ENCODE peak calls at places on chromosomes 11 and 22, in seven cellular contexts. M is endothelial cell, S is neural progenitor cell, J is testis, A is kidney epithelial cell, H is OCI-LY7, D is astrocyte of the spinal cord. C is an unnamed sample.

GRCh38 chr11:61160487-61161189 is 588 bp downstream of the VPS37C start:
- DNase-seq in D (no peak), S (no peak), A (no peak), M (no peak), H (no peak), J (no peak), C (no peak)

GRCh38 chr11:129766858-129767604 is 48.6 kb upstream of the TMEM45B start:
- DNase-seq in S (peak), D (peak), M (peak), A (no peak), H (peak), J (peak), C (peak)

GRCh38 chr11:47396049-47396320 is 12.4 kb upstream of the SLC39A13 start:
- DNase-seq in S (peak), J (no peak), M (no peak), A (no peak), H (no peak), D (no peak), C (no peak)

GRCh38 chr22:42269407-42270177 is 861 bp downstream of the TCF20 start:
- DNase-seq in A (no peak), D (no peak), M (peak), S (peak), J (peak), H (peak), C (peak)

GRCh38 chr11:126059238-126059761 is 3.4 kb downstream of the CDON start:
- DNase-seq in J (no peak), M (no peak), A (no peak), H (no peak), S (peak), D (no peak), C (no peak)

GRCh38 chr11:64428685-64429084 is 69.7 kb downstream of the RPS6KA4 start:
- DNase-seq in A (no peak), D (no peak), H (no peak), S (no peak), J (no peak), M (no peak), C (no peak)

GRCh38 chr11:133243832-133244231 is 288.5 kb downstream of the OPCML start:
- DNase-seq in J (no peak), H (no peak), D (no peak), S (peak), M (no peak), A (no peak), C (no peak)

GRCh38 chr22:20102203-20102780 is 13.6 kb upstream of the RANBP1 start:
- DNase-seq in J (no peak), H (no peak), D (no peak), M (no peak), S (no peak), A (no peak), C (no peak)

GRCh38 chr11:65431452-65432132 is 9.0 kb downstream of the NEAT1 start:
- DNase-seq in H (peak), J (peak), M (no peak), A (no peak), S (no peak), D (peak), C (peak)

GRCh38 chr22:47691152-47691895 is 928.9 kb downstream of the TBC1D22A start:
- DNase-seq in M (no peak), D (no peak), S (no peak), H (no peak), A (no peak), J (no peak), C (no peak)

GRCh38 chr22:37542959-37543358 is 17.3 kb upstream of the CDC42EP1 start:
- DNase-seq in J (no peak), H (no peak), S (no peak), M (no peak), A (no peak), D (no peak), C (no peak)

GRCh38 chr11:94782446-94782845 is 14.3 kb downstream of the AMOTL1 start:
- DNase-seq in M (no peak), H (no peak), J (no peak), A (no peak), S (no peak), D (no peak), C (no peak)

GRCh38 chr11:103862827-103863213 is 173.6 kb upstream of the DDI1 start:
- DNase-seq in S (peak), H (no peak), D (no peak), A (no peak), M (no peak), J (no peak), C (no peak)

GRCh38 chr11:9506489-9507343 is 45.9 kb downstream of the ZNF143 start:
- DNase-seq in D (peak), J (peak), M (peak), H (peak), A (peak), S (peak), C (peak)

GRCh38 chr11:82992219-82992618 is 79.5 kb downstream of the RAB30 start:
- DNase-seq in A (no peak), J (peak), S (no peak), M (no peak), H (no peak), D (no peak), C (no peak)

GRCh38 chr11:18706330-18707243 is 8.0 kb downstream of the TMEM86A start:
- DNase-seq in A (no peak), M (no peak), J (peak), H (peak), D (no peak), S (no peak), C (peak)

DNA sequence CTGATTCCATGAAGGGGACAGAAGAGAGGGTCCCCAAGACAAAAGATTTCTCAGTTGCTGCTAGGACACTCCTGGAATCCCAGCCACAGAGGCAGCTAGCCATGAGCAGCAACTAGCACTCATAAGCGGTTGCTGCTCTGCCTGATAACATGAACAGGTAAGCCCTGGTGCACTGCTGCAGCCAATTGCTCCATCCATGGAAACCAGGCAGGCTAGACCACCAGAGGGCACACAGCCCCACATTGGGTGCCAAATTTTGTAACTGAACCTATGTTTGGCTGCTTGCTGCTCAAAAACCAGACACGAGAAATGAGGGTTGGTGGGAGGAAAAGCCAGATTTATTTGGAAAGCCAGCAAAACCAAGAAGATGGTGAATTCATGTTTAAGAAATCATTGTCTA is 21.9 kb upstream of the QSER1 start:
- DNase-seq in A (no peak), M (peak), D (no peak), J (no peak), H (peak), S (peak), C (peak)
- TF ChIP-seq CTCF in A (peak), M (peak), D (peak), J (no peak), H (peak), S (peak), C (no peak)

GRCh38 chr22:18033204-18033998 is 9.0 kb upstream of the MICAL3 start:
- DNase-seq in J (no peak), M (no peak), H (no peak), A (no peak), S (no peak), D (no peak), C (no peak)

GRCh38 chr22:18035740-18036139 is 11.4 kb upstream of the MICAL3 start:
- DNase-seq in D (no peak), H (no peak), J (no peak), M (no peak), S (no peak), A (no peak), C (no peak)

GRCh38 chr22:18032455-18033101 is 8.2 kb upstream of the MICAL3 start:
- DNase-seq in D (peak), J (no peak), S (peak), A (peak), H (no peak), M (no peak), C (no peak)

GRCh38 chr22:18031670-18032454 is 7.5 kb upstream of the MICAL3 start:
- DNase-seq in H (no peak), D (peak), A (peak), M (no peak), J (no peak), S (no peak), C (no peak)

DNA sequence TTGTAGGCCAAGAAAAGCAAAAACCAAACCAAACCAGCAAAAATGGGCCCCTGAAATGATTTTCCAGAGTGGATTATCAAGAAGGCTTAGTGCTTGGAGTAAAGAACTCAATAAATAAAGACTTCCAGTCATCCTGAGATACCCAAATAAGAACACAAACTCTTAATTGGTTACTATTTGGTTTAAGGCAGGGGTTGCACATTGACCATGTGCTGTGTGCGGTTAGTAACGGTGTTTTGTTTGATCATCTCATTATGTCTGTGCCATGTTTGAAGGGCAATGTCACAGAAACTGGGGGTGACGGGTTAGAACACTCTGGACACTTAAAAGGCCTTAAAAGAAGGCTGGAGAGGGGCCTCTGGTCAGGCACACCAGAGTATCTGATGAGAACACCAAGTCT is 9.7 kb upstream of the MICAL3 start:
- DNase-seq in A (no peak), D (no peak), J (no peak), H (no peak), M (no peak), S (no peak), C (no peak)
- TF ChIP-seq CTCF in A (no peak), D (no peak), J (no peak), H (no peak), M (no peak), S (no peak), C (no peak)

GRCh38 chr22:23769321-23769965 is 1.7 kb upstream of the CHCHD10 start:
- DNase-seq in H (peak), M (no peak), A (no peak), D (no peak), S (no peak), J (no peak), C (no peak)

GRCh38 chr22:23774922-23775436 is 2.3 kb downstream of the MMP11 start:
- DNase-seq in H (no peak), M (no peak), S (peak), D (peak), J (no peak), A (no peak), C (no peak)

GRCh38 chr22:23773247-23774113 is 831 bp downstream of the MMP11 start:
- DNase-seq in D (no peak), H (no peak), J (no peak), A (no peak), S (no peak), M (no peak), C (no peak)

GRCh38 chr22:23774114-23774921 is 1.7 kb downstream of the MMP11 start:
- DNase-seq in M (no peak), J (no peak), A (no peak), H (no peak), D (no peak), S (no peak), C (no peak)

GRCh38 chr22:23772315-23773246 is at the start of gene MMP11:
- DNase-seq in D (no peak), J (peak), S (peak), A (no peak), H (peak), M (peak), C (peak)
- TF ChIP-seq CTCF in D (no peak), J (no peak), S (no peak), A (no peak), H (peak), M (no peak), C (no peak)

DNA sequence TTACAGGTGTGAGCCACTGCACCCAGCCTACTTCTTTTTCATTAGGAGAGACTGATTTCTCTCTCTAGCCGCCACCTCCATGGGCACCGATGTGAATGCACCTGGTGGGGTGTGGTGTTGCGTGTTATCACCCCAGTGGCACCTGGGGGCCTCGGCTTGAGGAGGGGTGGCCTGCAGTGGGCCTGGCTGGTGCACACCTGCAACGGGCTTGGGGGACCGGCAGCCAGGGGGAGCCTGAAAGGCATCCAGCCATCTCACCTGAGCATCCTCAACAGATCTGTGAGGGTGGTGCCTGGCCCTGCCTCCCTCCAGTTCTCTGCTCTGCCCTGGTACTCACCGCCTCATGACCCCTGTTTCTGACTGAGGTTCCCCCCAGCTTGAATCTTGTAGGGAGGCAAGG is 108.9 kb downstream of the ARHGAP8 start:
- DNase-seq in S (no peak), H (no peak), D (no peak), M (no peak), J (no peak), A (no peak), C (no peak)
- TF ChIP-seq CTCF in S (no peak), H (no peak), D (no peak), M (no peak), J (no peak), A (no peak), C (no peak)

GRCh38 chr11:62632492-62632891 is 10.7 kb upstream of the B3GAT3 start:
- DNase-seq in D (no peak), H (no peak), J (no peak), M (no peak), S (no peak), A (no peak), C (no peak)

GRCh38 chr11:62622476-62622875 is 690 bp upstream of the B3GAT3 start:
- DNase-seq in S (peak), H (no peak), M (no peak), J (no peak), D (no peak), A (no peak), C (no peak)

GRCh38 chr11:62621567-62622470 is at the start of gene B3GAT3:
- DNase-seq in D (peak), A (peak), M (peak), S (peak), H (peak), J (peak), C (peak)

GRCh38 chr11:62627718-62628117 is 5.9 kb upstream of the B3GAT3 start:
- DNase-seq in D (no peak), A (no peak), J (no peak), M (no peak), S (no peak), H (no peak), C (peak)
- TF ChIP-seq CTCF in D (no peak), A (no peak), J (no peak), M (no peak), S (no peak), H (peak), C (no peak)

DNA sequence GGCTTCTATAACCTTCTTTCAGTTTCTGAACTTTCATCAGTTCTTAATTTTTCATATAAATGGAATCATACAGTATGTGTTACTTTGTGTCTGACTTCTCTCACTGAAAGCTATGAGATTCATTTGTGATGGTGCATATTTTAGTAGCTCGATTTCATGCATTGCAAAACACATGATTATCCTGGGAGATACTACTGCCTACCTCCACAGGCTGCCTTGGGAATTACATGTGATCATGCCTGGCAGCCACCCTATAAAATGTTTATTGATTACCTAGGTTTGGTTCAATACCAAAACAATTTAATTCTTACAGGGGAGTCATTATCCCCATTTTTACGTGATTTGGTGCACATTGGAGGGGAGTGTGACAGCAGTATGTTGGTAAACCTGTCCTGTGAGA is 34.1 kb upstream of the PAK1 start:
- DNase-seq in A (no peak), J (no peak), M (no peak), H (no peak), S (no peak), D (no peak), C (no peak)
- TF ChIP-seq CTCF in A (no peak), J (no peak), M (no peak), H (no peak), S (no peak), D (no peak), C (no peak)

DNA sequence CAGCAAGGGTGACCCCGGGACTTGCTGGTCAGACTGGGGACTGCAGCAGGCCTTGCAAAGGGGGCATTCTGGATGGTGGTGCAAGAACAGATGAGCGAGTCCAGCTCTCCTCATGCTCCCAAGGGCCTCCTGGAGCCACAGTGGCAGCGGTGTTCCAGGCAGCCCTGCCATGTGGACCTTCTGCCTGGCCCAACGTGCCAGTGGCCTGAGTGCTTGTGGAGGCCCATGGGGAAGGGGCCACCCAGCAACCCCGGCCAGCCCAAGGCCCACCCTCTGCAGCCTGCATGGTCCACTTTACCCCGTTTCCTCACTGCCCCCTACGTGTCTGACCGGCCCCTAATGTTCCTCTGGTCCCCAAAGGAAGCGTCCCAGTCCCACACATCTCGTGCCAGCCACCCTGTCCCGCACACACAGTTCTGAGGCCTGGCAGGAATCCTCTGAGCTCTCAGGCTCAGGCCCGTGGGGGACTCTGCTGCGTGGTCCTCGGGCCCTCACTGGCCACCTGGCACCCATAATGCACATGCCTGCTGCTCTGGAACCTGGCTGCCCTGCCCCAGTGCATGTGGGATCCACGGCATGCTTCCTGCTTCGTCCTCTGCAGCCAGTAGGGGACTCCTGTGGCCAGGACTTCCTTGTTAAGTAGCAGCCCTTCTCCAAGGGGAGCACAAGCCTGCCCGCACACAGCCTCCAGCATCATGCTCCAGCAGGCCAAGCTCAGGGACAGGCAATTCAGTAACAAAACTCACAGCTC is 85.5 kb downstream of the DGCR2 start:
- DNase-seq in J (no peak), H (no peak), M (no peak), D (no peak), A (no peak), S (no peak), C (no peak)
- TF ChIP-seq CTCF in J (no peak), H (no peak), M (no peak), D (peak), A (peak), S (no peak), C (no peak)

DNA sequence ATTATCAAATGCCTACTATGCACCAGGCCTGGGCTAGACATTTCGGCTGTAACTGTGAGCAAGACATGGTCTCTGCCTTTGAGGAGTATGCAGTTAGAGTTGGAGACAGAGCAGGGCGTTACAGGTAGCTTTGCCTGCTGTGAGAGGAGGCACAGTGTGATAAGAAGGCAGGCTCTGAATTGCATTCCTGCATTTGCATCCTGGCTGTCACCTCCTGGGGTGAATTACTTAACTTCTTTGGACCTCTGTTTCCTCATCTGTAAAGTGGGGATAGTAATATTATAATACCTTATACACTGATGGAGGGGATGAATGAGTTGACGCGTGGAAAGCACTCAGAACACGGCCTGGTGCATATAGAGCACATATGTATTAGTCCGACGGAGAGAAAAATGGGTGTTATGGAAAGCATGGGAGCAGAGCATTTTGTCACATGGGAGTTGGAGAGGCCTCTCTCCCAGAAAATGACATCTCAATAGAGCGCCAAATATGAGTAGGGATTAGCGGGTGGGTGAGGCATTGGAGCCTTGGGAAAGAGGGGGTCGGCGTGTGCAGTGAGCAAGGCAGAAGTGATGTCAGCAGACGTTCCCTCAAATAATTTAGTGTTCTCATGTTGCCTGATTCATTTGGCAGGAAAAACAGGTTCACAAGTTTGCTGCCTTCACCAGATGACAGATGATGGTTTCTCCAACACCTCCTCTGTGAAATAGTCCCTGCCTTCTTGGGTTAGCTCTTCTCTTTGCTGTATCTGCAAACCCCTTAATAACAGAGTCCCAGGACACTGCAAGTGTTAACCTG is 118.3 kb upstream of the ARHGAP20 start:
- DNase-seq in H (no peak), M (no peak), D (peak), A (no peak), J (no peak), S (peak), C (no peak)
- TF ChIP-seq CTCF in H (no peak), M (no peak), D (no peak), A (no peak), J (no peak), S (no peak), C (no peak)

C was measured in activated CD8-positive, alpha-beta T cell treated with anti-CD3 and anti-CD28 coated beads for 36 hours.